ENCODE peak calls at places on chromosomes 11 and 22, in five cellular contexts. One of them, this sample, is unnamed.

GRCh38 chr11:67154726-67155125 is 35.7 kb downstream of the KDM2A start:
- DNase-seq in stimulated activated CD8-positive, alpha-beta memory T cell treated with anti-CD3 and anti-CD28 coated beads, Interleukin-12 subunit alpha, Interleukin-12 subunit beta, amount 100 ng/mL, for 4 hours: no peak
- DNase-seq in naive thymus-derived CD4-positive, alpha-beta T cell: no peak
- DNase-seq in IMR-90: no peak
- DNase-seq in thoracic aorta: no peak
- DNase-seq in this sample: no peak

GRCh38 chr11:134845474-134846435 is 433.7 kb upstream of the B3GAT1 start:
- DNase-seq in stimulated activated CD8-positive, alpha-beta memory T cell treated with anti-CD3 and anti-CD28 coated beads, Interleukin-12 subunit alpha, Interleukin-12 subunit beta, amount 100 ng/mL, for 4 hours: no peak
- DNase-seq in naive thymus-derived CD4-positive, alpha-beta T cell: no peak
- DNase-seq in IMR-90: no peak
- DNase-seq in thoracic aorta: no peak
- DNase-seq in this sample: no peak

GRCh38 chr22:22616636-22617035 is 27.8 kb upstream of the GGTLC2 start:
- DNase-seq in stimulated activated CD8-positive, alpha-beta memory T cell treated with anti-CD3 and anti-CD28 coated beads, Interleukin-12 subunit alpha, Interleukin-12 subunit beta, amount 100 ng/mL, for 4 hours: no peak
- DNase-seq in naive thymus-derived CD4-positive, alpha-beta T cell: no peak
- DNase-seq in IMR-90: no peak
- DNase-seq in thoracic aorta: no peak
- DNase-seq in this sample: no peak

GRCh38 chr22:37604875-37605274 is 3.8 kb upstream of the GGA1 start:
- DNase-seq in stimulated activated CD8-positive, alpha-beta memory T cell treated with anti-CD3 and anti-CD28 coated beads, Interleukin-12 subunit alpha, Interleukin-12 subunit beta, amount 100 ng/mL, for 4 hours: no peak
- DNase-seq in naive thymus-derived CD4-positive, alpha-beta T cell: peak; percentile 79
- DNase-seq in IMR-90: no peak
- DNase-seq in thoracic aorta: no peak
- DNase-seq in this sample: no peak

GRCh38 chr22:43435851-43436535 is 24.2 kb downstream of the MPPED1 start:
- DNase-seq in stimulated activated CD8-positive, alpha-beta memory T cell treated with anti-CD3 and anti-CD28 coated beads, Interleukin-12 subunit alpha, Interleukin-12 subunit beta, amount 100 ng/mL, for 4 hours: no peak
- DNase-seq in naive thymus-derived CD4-positive, alpha-beta T cell: no peak
- DNase-seq in IMR-90: no peak
- DNase-seq in thoracic aorta: no peak
- DNase-seq in this sample: peak; percentile 59

GRCh38 chr11:68146010-68146540 is 24.9 kb upstream of the CHKA start:
- DNase-seq in stimulated activated CD8-positive, alpha-beta memory T cell treated with anti-CD3 and anti-CD28 coated beads, Interleukin-12 subunit alpha, Interleukin-12 subunit beta, amount 100 ng/mL, for 4 hours: no peak
- DNase-seq in naive thymus-derived CD4-positive, alpha-beta T cell: no peak
- DNase-seq in IMR-90: no peak
- DNase-seq in thoracic aorta: no peak
- DNase-seq in this sample: peak; percentile 89

GRCh38 chr22:49790912-49791311 is 36.8 kb downstream of the BRD1 start:
- DNase-seq in stimulated activated CD8-positive, alpha-beta memory T cell treated with anti-CD3 and anti-CD28 coated beads, Interleukin-12 subunit alpha, Interleukin-12 subunit beta, amount 100 ng/mL, for 4 hours: no peak
- DNase-seq in naive thymus-derived CD4-positive, alpha-beta T cell: no peak
- DNase-seq in IMR-90: no peak
- DNase-seq in thoracic aorta: no peak
- DNase-seq in this sample: peak; percentile 59

GRCh38 chr22:46055176-46055850 is 78.4 kb upstream of the WNT7B start:
- DNase-seq in stimulated activated CD8-positive, alpha-beta memory T cell treated with anti-CD3 and anti-CD28 coated beads, Interleukin-12 subunit alpha, Interleukin-12 subunit beta, amount 100 ng/mL, for 4 hours: no peak
- DNase-seq in naive thymus-derived CD4-positive, alpha-beta T cell: no peak
- DNase-seq in IMR-90: no peak
- DNase-seq in thoracic aorta: no peak
- DNase-seq in this sample: no peak

GRCh38 chr11:1645357-1645821 is 15.8 kb downstream of the KRTAP5-5 start:
- DNase-seq in stimulated activated CD8-positive, alpha-beta memory T cell treated with anti-CD3 and anti-CD28 coated beads, Interleukin-12 subunit alpha, Interleukin-12 subunit beta, amount 100 ng/mL, for 4 hours: no peak
- DNase-seq in naive thymus-derived CD4-positive, alpha-beta T cell: no peak
- DNase-seq in IMR-90: no peak
- DNase-seq in thoracic aorta: no peak
- DNase-seq in this sample: no peak

GRCh38 chr22:21693333-21693998 is 27.7 kb downstream of the PPIL2 start:
- DNase-seq in stimulated activated CD8-positive, alpha-beta memory T cell treated with anti-CD3 and anti-CD28 coated beads, Interleukin-12 subunit alpha, Interleukin-12 subunit beta, amount 100 ng/mL, for 4 hours: no peak
- DNase-seq in naive thymus-derived CD4-positive, alpha-beta T cell: no peak
- DNase-seq in IMR-90: no peak
- DNase-seq in thoracic aorta: no peak
- DNase-seq in this sample: no peak

GRCh38 chr11:11884774-11885481 is 43.2 kb downstream of the USP47 start:
- DNase-seq in stimulated activated CD8-positive, alpha-beta memory T cell treated with anti-CD3 and anti-CD28 coated beads, Interleukin-12 subunit alpha, Interleukin-12 subunit beta, amount 100 ng/mL, for 4 hours: no peak
- DNase-seq in naive thymus-derived CD4-positive, alpha-beta T cell: no peak
- DNase-seq in IMR-90: no peak
- DNase-seq in thoracic aorta: no peak
- DNase-seq in this sample: no peak

GRCh38 chr22:39705386-39705785 is 134.8 kb downstream of the CACNA1I start:
- DNase-seq in stimulated activated CD8-positive, alpha-beta memory T cell treated with anti-CD3 and anti-CD28 coated beads, Interleukin-12 subunit alpha, Interleukin-12 subunit beta, amount 100 ng/mL, for 4 hours: no peak
- DNase-seq in naive thymus-derived CD4-positive, alpha-beta T cell: no peak
- DNase-seq in IMR-90: no peak
- DNase-seq in thoracic aorta: no peak
- DNase-seq in this sample: no peak

GRCh38 chr22:25402501-25403283 is 161.8 kb upstream of the GRK3 start:
- DNase-seq in stimulated activated CD8-positive, alpha-beta memory T cell treated with anti-CD3 and anti-CD28 coated beads, Interleukin-12 subunit alpha, Interleukin-12 subunit beta, amount 100 ng/mL, for 4 hours: no peak
- DNase-seq in naive thymus-derived CD4-positive, alpha-beta T cell: no peak
- DNase-seq in IMR-90: peak; percentile 59
- DNase-seq in thoracic aorta: no peak
- DNase-seq in this sample: peak; percentile 74

GRCh38 chr11:4991066-4991465 is 3.6 kb upstream of the OR51L1 start:
- DNase-seq in stimulated activated CD8-positive, alpha-beta memory T cell treated with anti-CD3 and anti-CD28 coated beads, Interleukin-12 subunit alpha, Interleukin-12 subunit beta, amount 100 ng/mL, for 4 hours: no peak
- DNase-seq in naive thymus-derived CD4-positive, alpha-beta T cell: no peak
- DNase-seq in IMR-90: peak; percentile 12
- DNase-seq in thoracic aorta: no peak
- DNase-seq in this sample: no peak

GRCh38 chr11:119651802-119652584 is 77.0 kb downstream of the NECTIN1 start:
- DNase-seq in stimulated activated CD8-positive, alpha-beta memory T cell treated with anti-CD3 and anti-CD28 coated beads, Interleukin-12 subunit alpha, Interleukin-12 subunit beta, amount 100 ng/mL, for 4 hours: no peak
- DNase-seq in naive thymus-derived CD4-positive, alpha-beta T cell: no peak
- DNase-seq in IMR-90: no peak
- DNase-seq in thoracic aorta: no peak
- DNase-seq in this sample: no peak

GRCh38 chr11:76782526-76783293 is 446 bp upstream of the TSKU start:
- DNase-seq in stimulated activated CD8-positive, alpha-beta memory T cell treated with anti-CD3 and anti-CD28 coated beads, Interleukin-12 subunit alpha, Interleukin-12 subunit beta, amount 100 ng/mL, for 4 hours: no peak
- DNase-seq in naive thymus-derived CD4-positive, alpha-beta T cell: no peak
- DNase-seq in IMR-90: peak; percentile 98
- DNase-seq in thoracic aorta: peak; percentile 73
- DNase-seq in this sample: peak; percentile 91

GRCh38 chr11:73387594-73388021 is 11.4 kb downstream of the RELT start:
- DNase-seq in stimulated activated CD8-positive, alpha-beta memory T cell treated with anti-CD3 and anti-CD28 coated beads, Interleukin-12 subunit alpha, Interleukin-12 subunit beta, amount 100 ng/mL, for 4 hours: no peak
- DNase-seq in naive thymus-derived CD4-positive, alpha-beta T cell: no peak
- DNase-seq in IMR-90: no peak
- DNase-seq in thoracic aorta: no peak
- DNase-seq in this sample: no peak

GRCh38 chr22:30017375-30017774 is 62.9 kb upstream of the HORMAD2 start:
- DNase-seq in stimulated activated CD8-positive, alpha-beta memory T cell treated with anti-CD3 and anti-CD28 coated beads, Interleukin-12 subunit alpha, Interleukin-12 subunit beta, amount 100 ng/mL, for 4 hours: no peak
- DNase-seq in naive thymus-derived CD4-positive, alpha-beta T cell: no peak
- DNase-seq in IMR-90: peak; percentile 62
- DNase-seq in thoracic aorta: no peak
- DNase-seq in this sample: no peak

GRCh38 chr22:23399367-23400285 is 180.5 kb downstream of the IGLL1 start:
- DNase-seq in stimulated activated CD8-positive, alpha-beta memory T cell treated with anti-CD3 and anti-CD28 coated beads, Interleukin-12 subunit alpha, Interleukin-12 subunit beta, amount 100 ng/mL, for 4 hours: no peak
- DNase-seq in naive thymus-derived CD4-positive, alpha-beta T cell: no peak
- DNase-seq in IMR-90: no peak
- DNase-seq in thoracic aorta: no peak
- DNase-seq in this sample: no peak

GRCh38 chr11:2209900-2210321 is 38.3 kb upstream of the TH start:
- DNase-seq in stimulated activated CD8-positive, alpha-beta memory T cell treated with anti-CD3 and anti-CD28 coated beads, Interleukin-12 subunit alpha, Interleukin-12 subunit beta, amount 100 ng/mL, for 4 hours: no peak
- DNase-seq in naive thymus-derived CD4-positive, alpha-beta T cell: no peak
- DNase-seq in IMR-90: no peak
- DNase-seq in thoracic aorta: no peak
- DNase-seq in this sample: peak; percentile 62

GRCh38 chr11:428295-428694 is 13.5 kb upstream of the SIGIRR start:
- DNase-seq in stimulated activated CD8-positive, alpha-beta memory T cell treated with anti-CD3 and anti-CD28 coated beads, Interleukin-12 subunit alpha, Interleukin-12 subunit beta, amount 100 ng/mL, for 4 hours: no peak
- DNase-seq in naive thymus-derived CD4-positive, alpha-beta T cell: no peak
- DNase-seq in IMR-90: no peak
- DNase-seq in thoracic aorta: no peak
- DNase-seq in this sample: no peak

GRCh38 chr22:39246217-39246616 is 1.4 kb upstream of the PDGFB start:
- DNase-seq in stimulated activated CD8-positive, alpha-beta memory T cell treated with anti-CD3 and anti-CD28 coated beads, Interleukin-12 subunit alpha, Interleukin-12 subunit beta, amount 100 ng/mL, for 4 hours: no peak
- DNase-seq in naive thymus-derived CD4-positive, alpha-beta T cell: no peak
- DNase-seq in IMR-90: no peak
- DNase-seq in thoracic aorta: no peak
- DNase-seq in this sample: no peak

GRCh38 chr22:29369460-29369859 is 18.9 kb downstream of the AP1B1 start:
- DNase-seq in stimulated activated CD8-positive, alpha-beta memory T cell treated with anti-CD3 and anti-CD28 coated beads, Interleukin-12 subunit alpha, Interleukin-12 subunit beta, amount 100 ng/mL, for 4 hours: no peak
- DNase-seq in naive thymus-derived CD4-positive, alpha-beta T cell: no peak
- DNase-seq in IMR-90: peak; percentile 76
- DNase-seq in thoracic aorta: no peak
- DNase-seq in this sample: no peak

GRCh38 chr11:64242920-64243854 is 2.3 kb downstream of the FKBP2 start:
- DNase-seq in stimulated activated CD8-positive, alpha-beta memory T cell treated with anti-CD3 and anti-CD28 coated beads, Interleukin-12 subunit alpha, Interleukin-12 subunit beta, amount 100 ng/mL, for 4 hours: no peak
- DNase-seq in naive thymus-derived CD4-positive, alpha-beta T cell: no peak
- DNase-seq in IMR-90: no peak
- DNase-seq in thoracic aorta: no peak
- DNase-seq in this sample: no peak

GRCh38 chr22:44363214-44363979 is 50.6 kb upstream of the SHISAL1 start:
- DNase-seq in stimulated activated CD8-positive, alpha-beta memory T cell treated with anti-CD3 and anti-CD28 coated beads, Interleukin-12 subunit alpha, Interleukin-12 subunit beta, amount 100 ng/mL, for 4 hours: no peak
- DNase-seq in naive thymus-derived CD4-positive, alpha-beta T cell: no peak
- DNase-seq in IMR-90: peak; percentile 98
- DNase-seq in thoracic aorta: peak; percentile 81
- DNase-seq in this sample: peak; percentile 93

This sample was measured in cardiac septum.